ENCODE peak calls at places on chromosomes 5 and 9, in eight cellular contexts. One of them, this sample, is unnamed.

GRCh38 chr5:175717837-175718236 is 60.0 kb downstream of the HRH2 start:
- DNase-seq in Peyer's patch: no peak
- DNase-seq in spleen: no peak
- DNase-seq in transverse colon: no peak
- DNase-seq in heart left ventricle: no peak
- DNase-seq in A549: no peak
- DNase-seq in IMR-90: no peak
- DNase-seq in suprapubic skin: no peak
- DNase-seq in this sample: no peak

GRCh38 chr9:133734600-133735414 is 3.3 kb downstream of the SARDH start:
- DNase-seq in IMR-90: no peak
- DNase-seq in heart left ventricle: no peak
- DNase-seq in suprapubic skin: no peak
- DNase-seq in Peyer's patch: peak
- DNase-seq in spleen: peak
- DNase-seq in transverse colon: no peak
- DNase-seq in A549: no peak
- DNase-seq in this sample: peak

GRCh38 chr9:135039266-135039870 is 48.1 kb upstream of the OLFM1 start:
- DNase-seq in transverse colon: no peak
- DNase-seq in IMR-90: no peak
- DNase-seq in spleen: peak
- DNase-seq in Peyer's patch: peak
- DNase-seq in A549: no peak
- DNase-seq in heart left ventricle: no peak
- DNase-seq in suprapubic skin: peak
- DNase-seq in this sample: no peak

GRCh38 chr5:134252671-134253070 is 26.8 kb upstream of the PPP2CA start:
- DNase-seq in IMR-90: peak
- DNase-seq in Peyer's patch: no peak
- DNase-seq in transverse colon: no peak
- DNase-seq in spleen: no peak
- DNase-seq in suprapubic skin: no peak
- DNase-seq in A549: peak
- DNase-seq in heart left ventricle: no peak
- DNase-seq in this sample: no peak

GRCh38 chr9:37732086-37732744 is 21.4 kb upstream of the TRMT10B start:
- DNase-seq in Peyer's patch: no peak
- DNase-seq in heart left ventricle: no peak
- DNase-seq in spleen: no peak
- DNase-seq in IMR-90: no peak
- DNase-seq in suprapubic skin: no peak
- DNase-seq in A549: no peak
- DNase-seq in transverse colon: no peak
- DNase-seq in this sample: no peak

GRCh38 chr9:89844535-89844934 is 239.7 kb downstream of the GADD45G start:
- DNase-seq in spleen: peak
- DNase-seq in IMR-90: no peak
- DNase-seq in suprapubic skin: no peak
- DNase-seq in Peyer's patch: no peak
- DNase-seq in heart left ventricle: no peak
- DNase-seq in A549: no peak
- DNase-seq in transverse colon: no peak
- DNase-seq in this sample: peak

GRCh38 chr5:83988293-83988685 is 267.6 kb upstream of the HAPLN1 start:
- DNase-seq in heart left ventricle: no peak
- DNase-seq in transverse colon: no peak
- DNase-seq in A549: no peak
- DNase-seq in spleen: no peak
- DNase-seq in IMR-90: no peak
- DNase-seq in Peyer's patch: no peak
- DNase-seq in suprapubic skin: no peak
- DNase-seq in this sample: no peak

GRCh38 chr5:43514471-43514815 is 505 bp downstream of the C5orf34 start:
- DNase-seq in IMR-90: peak
- DNase-seq in suprapubic skin: no peak
- DNase-seq in transverse colon: no peak
- DNase-seq in spleen: no peak
- DNase-seq in heart left ventricle: no peak
- DNase-seq in A549: no peak
- DNase-seq in Peyer's patch: no peak
- DNase-seq in this sample: no peak

GRCh38 chr9:123375725-123376132 is 19.7 kb downstream of the CRB2 start:
- DNase-seq in Peyer's patch: peak
- DNase-seq in suprapubic skin: no peak
- DNase-seq in IMR-90: no peak
- DNase-seq in A549: no peak
- DNase-seq in heart left ventricle: no peak
- DNase-seq in transverse colon: peak
- DNase-seq in spleen: no peak
- DNase-seq in this sample: no peak

GRCh38 chr5:146475190-146475801 is 28.2 kb downstream of the TCERG1 start:
- DNase-seq in A549: no peak
- DNase-seq in spleen: no peak
- DNase-seq in Peyer's patch: no peak
- DNase-seq in IMR-90: no peak
- DNase-seq in heart left ventricle: no peak
- DNase-seq in transverse colon: no peak
- DNase-seq in suprapubic skin: no peak
- DNase-seq in this sample: no peak

GRCh38 chr5:178353461-178353860 is 120.9 kb upstream of the PHYKPL start:
- DNase-seq in A549: no peak
- DNase-seq in suprapubic skin: no peak
- DNase-seq in IMR-90: no peak
- DNase-seq in spleen: peak
- DNase-seq in transverse colon: no peak
- DNase-seq in heart left ventricle: no peak
- DNase-seq in Peyer's patch: no peak
- DNase-seq in this sample: no peak

GRCh38 chr5:82551840-82552385 is 273.8 kb upstream of the RPS23 start:
- DNase-seq in spleen: no peak
- DNase-seq in Peyer's patch: no peak
- DNase-seq in IMR-90: no peak
- DNase-seq in heart left ventricle: no peak
- DNase-seq in transverse colon: no peak
- DNase-seq in suprapubic skin: no peak
- DNase-seq in A549: no peak
- DNase-seq in this sample: no peak

GRCh38 chr9:69542942-69543704 is 129.0 kb downstream of the APBA1 start:
- DNase-seq in transverse colon: no peak
- DNase-seq in heart left ventricle: peak
- DNase-seq in Peyer's patch: no peak
- DNase-seq in spleen: no peak
- DNase-seq in A549: no peak
- DNase-seq in suprapubic skin: no peak
- DNase-seq in IMR-90: no peak
- DNase-seq in this sample: no peak

GRCh38 chr9:136578915-136579637 is 33.2 kb upstream of the NOTCH1 start:
- DNase-seq in suprapubic skin: no peak
- DNase-seq in spleen: no peak
- DNase-seq in transverse colon: no peak
- DNase-seq in Peyer's patch: no peak
- DNase-seq in IMR-90: no peak
- DNase-seq in A549: peak
- DNase-seq in heart left ventricle: no peak
- DNase-seq in this sample: no peak
- TF ChIP-seq CTCF in suprapubic skin: no peak
- TF ChIP-seq CTCF in spleen: no peak
- TF ChIP-seq CTCF in transverse colon: no peak
- TF ChIP-seq CTCF in Peyer's patch: no peak
- TF ChIP-seq CTCF in IMR-90: no peak
- TF ChIP-seq CTCF in A549: no peak
- TF ChIP-seq CTCF in heart left ventricle: no peak
- TF ChIP-seq CTCF in this sample: no peak

GRCh38 chr9:137223078-137224040 is 1.3 kb upstream of the RNF208 start:
- DNase-seq in heart left ventricle: peak
- DNase-seq in transverse colon: peak
- DNase-seq in Peyer's patch: peak
- DNase-seq in A549: peak
- DNase-seq in spleen: peak
- DNase-seq in IMR-90: peak
- DNase-seq in suprapubic skin: peak
- DNase-seq in this sample: peak
- TF ChIP-seq POLR2A in heart left ventricle: peak
- TF ChIP-seq POLR2A in transverse colon: peak
- TF ChIP-seq POLR2A in Peyer's patch: peak
- TF ChIP-seq POLR2A in A549: peak
- TF ChIP-seq POLR2A in spleen: no peak
- TF ChIP-seq POLR2A in IMR-90: no peak
- TF ChIP-seq POLR2A in suprapubic skin: no peak
- TF ChIP-seq POLR2A in this sample: no peak

DNA sequence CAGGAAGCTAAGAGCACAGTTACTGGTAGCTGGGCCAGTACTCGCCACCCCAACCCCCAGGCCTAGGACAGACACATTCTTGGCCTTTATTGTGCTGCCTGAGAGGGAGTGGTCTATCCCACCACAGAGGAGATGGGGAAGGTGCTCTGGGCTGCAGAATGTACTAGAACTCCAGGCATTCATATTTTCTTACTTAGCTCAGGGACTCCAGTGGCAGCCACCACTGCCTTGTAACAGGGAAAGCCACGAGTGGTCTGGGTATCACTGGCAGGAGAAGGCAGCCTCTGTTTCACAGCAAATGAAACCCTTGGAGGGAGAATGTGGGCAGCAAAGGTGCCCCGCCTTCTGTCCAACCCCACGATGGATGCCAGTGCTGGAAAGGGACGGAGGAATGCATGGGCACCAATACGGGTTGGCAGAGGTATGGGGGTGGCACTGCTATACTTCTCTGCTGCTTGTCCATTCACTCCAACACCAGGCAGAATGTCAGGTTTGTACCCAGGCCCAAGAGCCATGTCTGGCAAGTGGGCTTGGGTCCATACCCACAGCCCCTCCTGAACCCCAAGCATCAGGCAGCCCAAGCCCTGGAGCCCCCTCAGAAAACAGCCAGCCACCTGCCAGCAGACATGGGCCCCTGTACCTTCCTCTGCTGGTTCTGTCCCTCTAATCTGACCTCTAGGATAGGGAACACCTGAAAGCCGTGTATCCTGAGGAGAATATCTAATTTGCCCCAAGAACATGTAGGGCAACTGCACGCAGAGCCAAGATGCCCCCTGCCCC is 4.6 kb downstream of the SEPTIN8 start:
- DNase-seq in IMR-90: no peak
- DNase-seq in transverse colon: no peak
- DNase-seq in suprapubic skin: no peak
- DNase-seq in A549: no peak
- DNase-seq in heart left ventricle: no peak
- DNase-seq in spleen: no peak
- DNase-seq in Peyer's patch: peak
- DNase-seq in this sample: peak
- TF ChIP-seq CTCF in IMR-90: no peak
- TF ChIP-seq CTCF in transverse colon: no peak
- TF ChIP-seq CTCF in suprapubic skin: no peak
- TF ChIP-seq CTCF in A549: no peak
- TF ChIP-seq CTCF in heart left ventricle: no peak
- TF ChIP-seq CTCF in spleen: no peak
- TF ChIP-seq CTCF in Peyer's patch: no peak
- TF ChIP-seq CTCF in this sample: no peak

GRCh38 chr9:113403651-113404050 is 2.6 kb upstream of the ALAD start:
- DNase-seq in spleen: no peak
- DNase-seq in suprapubic skin: no peak
- DNase-seq in A549: no peak
- DNase-seq in transverse colon: no peak
- DNase-seq in Peyer's patch: no peak
- DNase-seq in heart left ventricle: no peak
- DNase-seq in IMR-90: no peak
- DNase-seq in this sample: no peak

GRCh38 chr9:113399646-113400200 is 1.4 kb downstream of the ALAD start:
- DNase-seq in heart left ventricle: peak
- DNase-seq in IMR-90: no peak
- DNase-seq in suprapubic skin: no peak
- DNase-seq in Peyer's patch: no peak
- DNase-seq in A549: no peak
- DNase-seq in spleen: no peak
- DNase-seq in transverse colon: no peak
- DNase-seq in this sample: no peak

GRCh38 chr9:113398796-113399195 is 2.3 kb downstream of the ALAD start:
- DNase-seq in A549: no peak
- DNase-seq in suprapubic skin: no peak
- DNase-seq in heart left ventricle: no peak
- DNase-seq in IMR-90: no peak
- DNase-seq in Peyer's patch: no peak
- DNase-seq in spleen: no peak
- DNase-seq in transverse colon: no peak
- DNase-seq in this sample: no peak

GRCh38 chr9:113397077-113397696 is 3.9 kb downstream of the ALAD start:
- DNase-seq in A549: no peak
- DNase-seq in IMR-90: no peak
- DNase-seq in transverse colon: peak
- DNase-seq in heart left ventricle: no peak
- DNase-seq in suprapubic skin: no peak
- DNase-seq in spleen: no peak
- DNase-seq in Peyer's patch: no peak
- DNase-seq in this sample: no peak

DNA sequence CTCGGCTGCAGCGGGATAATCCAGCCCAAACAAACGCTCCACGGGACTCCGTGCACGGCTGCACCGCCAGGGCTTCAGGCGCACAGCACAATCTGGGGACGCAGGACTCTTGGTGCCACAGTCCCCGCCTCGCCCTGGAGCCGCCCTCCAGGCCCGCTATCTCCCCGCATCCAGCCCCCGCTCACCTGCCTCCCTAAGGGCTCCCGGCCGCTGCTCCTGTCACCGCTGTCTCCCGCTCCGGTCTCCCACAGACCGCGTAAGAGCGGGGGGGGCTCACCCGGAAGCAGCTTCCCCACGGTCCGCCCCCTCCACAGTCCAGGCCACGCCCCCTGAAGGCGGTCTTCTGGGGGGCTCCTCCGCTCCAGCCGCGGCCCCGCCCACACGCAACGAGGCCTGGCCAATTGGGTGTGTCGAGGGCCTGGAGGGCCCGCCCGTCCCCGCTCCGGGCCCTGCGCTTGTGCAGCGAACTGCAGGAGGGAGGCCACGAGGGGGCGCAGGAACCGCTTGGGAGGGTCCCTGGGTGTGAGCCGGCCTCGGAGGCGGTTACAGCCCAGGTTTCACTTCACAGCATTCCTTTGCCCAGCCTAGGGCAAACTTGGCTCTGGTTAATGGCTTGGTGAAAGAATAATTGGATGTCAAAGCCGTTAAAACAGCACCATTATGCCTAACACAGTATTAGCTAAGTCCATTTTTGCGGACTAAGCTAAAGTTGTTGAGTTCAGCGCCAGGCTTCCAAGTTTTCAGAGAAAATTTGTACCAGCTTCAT is at the start of gene ALAD:
- DNase-seq in transverse colon: peak
- DNase-seq in spleen: peak
- DNase-seq in heart left ventricle: peak
- DNase-seq in A549: peak
- DNase-seq in Peyer's patch: peak
- DNase-seq in suprapubic skin: peak
- DNase-seq in IMR-90: peak
- DNase-seq in this sample: peak
- TF ChIP-seq POLR2A in transverse colon: peak
- TF ChIP-seq POLR2A in spleen: no peak
- TF ChIP-seq POLR2A in heart left ventricle: peak
- TF ChIP-seq POLR2A in A549: peak
- TF ChIP-seq POLR2A in Peyer's patch: peak
- TF ChIP-seq POLR2A in suprapubic skin: no peak
- TF ChIP-seq POLR2A in IMR-90: no peak
- TF ChIP-seq POLR2A in this sample: no peak

This sample was measured in lower leg skin.